ENCODE peak calls at places on chromosomes 6 and 20, in four cellular contexts. One of them, this sample, is unnamed.
A peak's percentile ranks its signal among the peaks of the same experiment; 100 is the strongest.

GRCh38 chr20:63085087-63085861 is 78.5 kb upstream of the BHLHE23 start:
- DNase-seq in caudate nucleus: no peak
- DNase-seq in CD4-positive, CD25-positive, alpha-beta regulatory T cell: no peak
- DNase-seq in neural progenitor cell: no peak
- DNase-seq in this sample: no peak

GRCh38 chr20:60000271-60001026 is 42.2 kb downstream of the CDH26 start:
- DNase-seq in CD4-positive, CD25-positive, alpha-beta regulatory T cell: no peak
- DNase-seq in caudate nucleus: no peak
- DNase-seq in neural progenitor cell: no peak
- DNase-seq in this sample: no peak

GRCh38 chr20:60206259-60206658 is 248.0 kb downstream of the CDH26 start:
- DNase-seq in caudate nucleus: no peak
- DNase-seq in CD4-positive, CD25-positive, alpha-beta regulatory T cell: no peak
- DNase-seq in neural progenitor cell: peak; percentile 67
- DNase-seq in this sample: no peak

GRCh38 chr6:159720708-159721107 is 6.6 kb upstream of the WTAP start:
- DNase-seq in caudate nucleus: no peak
- DNase-seq in CD4-positive, CD25-positive, alpha-beta regulatory T cell: peak; percentile 42
- DNase-seq in neural progenitor cell: peak; percentile 41
- DNase-seq in this sample: peak; percentile 47

GRCh38 chr6:148166339-148166949 is 176.2 kb upstream of the SASH1 start:
- DNase-seq in CD4-positive, CD25-positive, alpha-beta regulatory T cell: no peak
- DNase-seq in caudate nucleus: no peak
- DNase-seq in neural progenitor cell: peak; percentile 61
- DNase-seq in this sample: peak; percentile 73

GRCh38 chr6:137309078-137309762 is 90.0 kb upstream of the IFNGR1 start:
- DNase-seq in CD4-positive, CD25-positive, alpha-beta regulatory T cell: no peak
- DNase-seq in caudate nucleus: no peak
- DNase-seq in neural progenitor cell: no peak
- DNase-seq in this sample: peak; percentile 77

GRCh38 chr6:1678201-1678600 is 68.5 kb downstream of the FOXC1 start:
- DNase-seq in caudate nucleus: no peak
- DNase-seq in neural progenitor cell: no peak
- DNase-seq in CD4-positive, CD25-positive, alpha-beta regulatory T cell: no peak
- DNase-seq in this sample: no peak

GRCh38 chr6:22146581-22147468 is 150.0 kb downstream of the PRL start:
- DNase-seq in CD4-positive, CD25-positive, alpha-beta regulatory T cell: no peak
- DNase-seq in caudate nucleus: peak; percentile 44
- DNase-seq in neural progenitor cell: no peak
- DNase-seq in this sample: peak; percentile 71

GRCh38 chr20:50379049-50379990 is 130.9 kb upstream of the PTPN1 start:
- DNase-seq in caudate nucleus: no peak
- DNase-seq in neural progenitor cell: no peak
- DNase-seq in CD4-positive, CD25-positive, alpha-beta regulatory T cell: no peak
- DNase-seq in this sample: peak; percentile 66

GRCh38 chr20:16749573-16749972 is 1.4 kb downstream of the OTOR start:
- DNase-seq in CD4-positive, CD25-positive, alpha-beta regulatory T cell: no peak
- DNase-seq in caudate nucleus: no peak
- DNase-seq in neural progenitor cell: peak; percentile 50
- DNase-seq in this sample: no peak

GRCh38 chr6:108168501-108168979 is 2.7 kb downstream of the NR2E1 start:
- DNase-seq in caudate nucleus: no peak
- DNase-seq in CD4-positive, CD25-positive, alpha-beta regulatory T cell: no peak
- DNase-seq in neural progenitor cell: peak; percentile 90
- DNase-seq in this sample: no peak

GRCh38 chr20:21105429-21106170 is 558 bp downstream of the LINC00237 start:
- DNase-seq in caudate nucleus: no peak
- DNase-seq in neural progenitor cell: peak; percentile 64
- DNase-seq in CD4-positive, CD25-positive, alpha-beta regulatory T cell: no peak
- DNase-seq in this sample: no peak

GRCh38 chr6:53347921-53348435 is 772 bp downstream of the ELOVL5 start:
- DNase-seq in CD4-positive, CD25-positive, alpha-beta regulatory T cell: peak; percentile 48
- DNase-seq in caudate nucleus: peak; percentile 52
- DNase-seq in neural progenitor cell: peak; percentile 86
- DNase-seq in this sample: no peak

GRCh38 chr6:170295519-170296422 is 4.9 kb upstream of the DLL1 start:
- DNase-seq in caudate nucleus: no peak
- DNase-seq in CD4-positive, CD25-positive, alpha-beta regulatory T cell: no peak
- DNase-seq in neural progenitor cell: peak; percentile 95
- DNase-seq in this sample: no peak

GRCh38 chr20:24590193-24590982 is 121.0 kb downstream of the SYNDIG1 start:
- DNase-seq in CD4-positive, CD25-positive, alpha-beta regulatory T cell: no peak
- DNase-seq in neural progenitor cell: no peak
- DNase-seq in caudate nucleus: no peak
- DNase-seq in this sample: no peak

GRCh38 chr6:138088307-138088744 is 18.9 kb downstream of the PERP start:
- DNase-seq in caudate nucleus: no peak
- DNase-seq in CD4-positive, CD25-positive, alpha-beta regulatory T cell: no peak
- DNase-seq in neural progenitor cell: no peak
- DNase-seq in this sample: peak; percentile 65

GRCh38 chr20:23507346-23507745 is 16.4 kb downstream of the CST8 start:
- DNase-seq in neural progenitor cell: peak; percentile 22
- DNase-seq in CD4-positive, CD25-positive, alpha-beta regulatory T cell: no peak
- DNase-seq in caudate nucleus: no peak
- DNase-seq in this sample: no peak

GRCh38 chr20:50038574-50038991 is 55.8 kb downstream of the SNAI1 start:
- DNase-seq in neural progenitor cell: peak; percentile 62
- DNase-seq in CD4-positive, CD25-positive, alpha-beta regulatory T cell: no peak
- DNase-seq in caudate nucleus: no peak
- DNase-seq in this sample: no peak

GRCh38 chr6:170260686-170261085 is 30.2 kb downstream of the DLL1 start:
- DNase-seq in caudate nucleus: no peak
- DNase-seq in neural progenitor cell: no peak
- DNase-seq in CD4-positive, CD25-positive, alpha-beta regulatory T cell: no peak
- DNase-seq in this sample: no peak

GRCh38 chr6:95383878-95384277 is 193.5 kb upstream of the MANEA start:
- DNase-seq in caudate nucleus: no peak
- DNase-seq in neural progenitor cell: no peak
- DNase-seq in CD4-positive, CD25-positive, alpha-beta regulatory T cell: no peak
- DNase-seq in this sample: no peak

GRCh38 chr6:36120979-36121706 is 9.2 kb upstream of the MAPK13 start:
- DNase-seq in caudate nucleus: no peak
- DNase-seq in neural progenitor cell: no peak
- DNase-seq in CD4-positive, CD25-positive, alpha-beta regulatory T cell: peak; percentile 48
- DNase-seq in this sample: no peak

GRCh38 chr6:34383171-34383631 is 9.3 kb downstream of the NUDT3 start:
- DNase-seq in neural progenitor cell: no peak
- DNase-seq in CD4-positive, CD25-positive, alpha-beta regulatory T cell: no peak
- DNase-seq in caudate nucleus: no peak
- DNase-seq in this sample: no peak

GRCh38 chr20:45611054-45611453 is 18.5 kb upstream of the WFDC10A start:
- DNase-seq in CD4-positive, CD25-positive, alpha-beta regulatory T cell: no peak
- DNase-seq in neural progenitor cell: no peak
- DNase-seq in caudate nucleus: no peak
- DNase-seq in this sample: no peak

GRCh38 chr20:17598013-17598550 is 28.2 kb downstream of the DSTN start:
- DNase-seq in neural progenitor cell: no peak
- DNase-seq in CD4-positive, CD25-positive, alpha-beta regulatory T cell: no peak
- DNase-seq in caudate nucleus: no peak
- DNase-seq in this sample: no peak

GRCh38 chr6:134415681-134416080 is 97.8 kb upstream of the SGK1 start:
- DNase-seq in neural progenitor cell: no peak
- DNase-seq in caudate nucleus: no peak
- DNase-seq in CD4-positive, CD25-positive, alpha-beta regulatory T cell: no peak
- DNase-seq in this sample: no peak

GRCh38 chr6:138973481-138974140 is 14.4 kb downstream of the REPS1 start:
- DNase-seq in CD4-positive, CD25-positive, alpha-beta regulatory T cell: no peak
- DNase-seq in neural progenitor cell: no peak
- DNase-seq in caudate nucleus: no peak
- DNase-seq in this sample: peak; percentile 17

GRCh38 chr6:148751233-148751632 is 4.4 kb downstream of the UST start:
- DNase-seq in CD4-positive, CD25-positive, alpha-beta regulatory T cell: no peak
- DNase-seq in caudate nucleus: no peak
- DNase-seq in neural progenitor cell: no peak
- DNase-seq in this sample: no peak

GRCh38 chr20:58309607-58310290 is at the start of gene RAB22A:
- DNase-seq in CD4-positive, CD25-positive, alpha-beta regulatory T cell: peak; percentile 79
- DNase-seq in caudate nucleus: peak; percentile 60
- DNase-seq in neural progenitor cell: peak; percentile 95
- DNase-seq in this sample: peak; percentile 88

GRCh38 chr6:35084511-35085203 is 56.5 kb downstream of the TCP11 start:
- DNase-seq in caudate nucleus: no peak
- DNase-seq in neural progenitor cell: no peak
- DNase-seq in CD4-positive, CD25-positive, alpha-beta regulatory T cell: no peak
- DNase-seq in this sample: no peak

This sample was measured in dermis microvascular lymphatic vessel endothelial cell.